ENCODE peak calls at places on chromosome 19, in eight cellular contexts. One of them, this sample, is unnamed.

GRCh38 chr19:29837448-29837961 is 25.7 kb downstream of the CCNE1 start:
- DNase-seq in ureter: no peak
- DNase-seq in GM23338: no peak
- DNase-seq in AG20443: no peak
- DNase-seq in activated T-cell treated with anti-CD3 and anti-CD28 coated beads, Interleukin-2, amount 50 U/mL, for 72 hours: peak
- DNase-seq in posterior cingulate gyrus: no peak
- DNase-seq in fibroblast of mammary gland: no peak
- DNase-seq in body of pancreas: no peak
- DNase-seq in this sample: no peak

GRCh38 chr19:34925278-34925855 is 1.3 kb upstream of the ZNF30 start:
- DNase-seq in ureter: peak
- DNase-seq in GM23338: no peak
- DNase-seq in AG20443: no peak
- DNase-seq in activated T-cell treated with anti-CD3 and anti-CD28 coated beads, Interleukin-2, amount 50 U/mL, for 72 hours: no peak
- DNase-seq in posterior cingulate gyrus: no peak
- DNase-seq in fibroblast of mammary gland: no peak
- DNase-seq in body of pancreas: peak
- DNase-seq in this sample: no peak

GRCh38 chr19:1567116-1567847 is 843 bp downstream of the MEX3D start:
- DNase-seq in ureter: no peak
- DNase-seq in GM23338: no peak
- DNase-seq in AG20443: peak
- DNase-seq in activated T-cell treated with anti-CD3 and anti-CD28 coated beads, Interleukin-2, amount 50 U/mL, for 72 hours: no peak
- DNase-seq in posterior cingulate gyrus: no peak
- DNase-seq in fibroblast of mammary gland: no peak
- DNase-seq in body of pancreas: peak
- DNase-seq in this sample: no peak

GRCh38 chr19:9309974-9310446 is 372 bp upstream of the ZNF699 start:
- DNase-seq in ureter: peak
- DNase-seq in GM23338: peak
- DNase-seq in AG20443: peak
- DNase-seq in activated T-cell treated with anti-CD3 and anti-CD28 coated beads, Interleukin-2, amount 50 U/mL, for 72 hours: no peak
- DNase-seq in posterior cingulate gyrus: peak
- DNase-seq in fibroblast of mammary gland: peak
- DNase-seq in body of pancreas: peak
- DNase-seq in this sample: no peak

GRCh38 chr19:9622531-9622930 is 1.5 kb upstream of the ZNF561 start:
- DNase-seq in ureter: peak
- DNase-seq in GM23338: no peak
- DNase-seq in AG20443: no peak
- DNase-seq in activated T-cell treated with anti-CD3 and anti-CD28 coated beads, Interleukin-2, amount 50 U/mL, for 72 hours: no peak
- DNase-seq in posterior cingulate gyrus: no peak
- DNase-seq in fibroblast of mammary gland: no peak
- DNase-seq in body of pancreas: no peak
- DNase-seq in this sample: no peak

GRCh38 chr19:21143428-21143827 is 1.6 kb downstream of the ZNF431 start:
- DNase-seq in ureter: no peak
- DNase-seq in GM23338: no peak
- DNase-seq in AG20443: no peak
- DNase-seq in activated T-cell treated with anti-CD3 and anti-CD28 coated beads, Interleukin-2, amount 50 U/mL, for 72 hours: no peak
- DNase-seq in posterior cingulate gyrus: no peak
- DNase-seq in fibroblast of mammary gland: no peak
- DNase-seq in body of pancreas: no peak
- DNase-seq in this sample: no peak

GRCh38 chr19:54521022-54521859 is 18.6 kb downstream of the LAIR2 start:
- DNase-seq in ureter: no peak
- DNase-seq in GM23338: no peak
- DNase-seq in AG20443: no peak
- DNase-seq in activated T-cell treated with anti-CD3 and anti-CD28 coated beads, Interleukin-2, amount 50 U/mL, for 72 hours: no peak
- DNase-seq in posterior cingulate gyrus: no peak
- DNase-seq in fibroblast of mammary gland: no peak
- DNase-seq in body of pancreas: no peak
- DNase-seq in this sample: no peak

GRCh38 chr19:33610588-33610987 is 11.2 kb upstream of the CHST8 start:
- DNase-seq in ureter: no peak
- DNase-seq in GM23338: no peak
- DNase-seq in AG20443: no peak
- DNase-seq in activated T-cell treated with anti-CD3 and anti-CD28 coated beads, Interleukin-2, amount 50 U/mL, for 72 hours: no peak
- DNase-seq in posterior cingulate gyrus: no peak
- DNase-seq in fibroblast of mammary gland: no peak
- DNase-seq in body of pancreas: no peak
- DNase-seq in this sample: no peak

GRCh38 chr19:9966024-9966423 is 29.7 kb upstream of the OLFM2 start:
- DNase-seq in ureter: no peak
- DNase-seq in GM23338: no peak
- DNase-seq in AG20443: no peak
- DNase-seq in activated T-cell treated with anti-CD3 and anti-CD28 coated beads, Interleukin-2, amount 50 U/mL, for 72 hours: no peak
- DNase-seq in posterior cingulate gyrus: no peak
- DNase-seq in fibroblast of mammary gland: no peak
- DNase-seq in body of pancreas: no peak
- DNase-seq in this sample: no peak

GRCh38 chr19:38266981-38267597 is 2.7 kb downstream of the SPINT2 start:
- DNase-seq in ureter: no peak
- DNase-seq in GM23338: no peak
- DNase-seq in AG20443: peak
- DNase-seq in activated T-cell treated with anti-CD3 and anti-CD28 coated beads, Interleukin-2, amount 50 U/mL, for 72 hours: no peak
- DNase-seq in posterior cingulate gyrus: no peak
- DNase-seq in fibroblast of mammary gland: no peak
- DNase-seq in body of pancreas: peak
- DNase-seq in this sample: no peak

GRCh38 chr19:39430675-39431593 is 4.8 kb downstream of the RPS16 start:
- DNase-seq in ureter: no peak
- DNase-seq in GM23338: peak
- DNase-seq in AG20443: no peak
- DNase-seq in activated T-cell treated with anti-CD3 and anti-CD28 coated beads, Interleukin-2, amount 50 U/mL, for 72 hours: peak
- DNase-seq in posterior cingulate gyrus: no peak
- DNase-seq in fibroblast of mammary gland: peak
- DNase-seq in body of pancreas: no peak
- DNase-seq in this sample: peak

GRCh38 chr19:50658438-50659317 is 9.4 kb downstream of the C19orf81 start:
- DNase-seq in ureter: peak
- DNase-seq in GM23338: peak
- DNase-seq in AG20443: peak
- DNase-seq in activated T-cell treated with anti-CD3 and anti-CD28 coated beads, Interleukin-2, amount 50 U/mL, for 72 hours: peak
- DNase-seq in posterior cingulate gyrus: peak
- DNase-seq in fibroblast of mammary gland: peak
- DNase-seq in body of pancreas: peak
- DNase-seq in this sample: no peak

GRCh38 chr19:1181606-1182005 is 7.5 kb upstream of the SBNO2 start:
- DNase-seq in ureter: peak
- DNase-seq in GM23338: no peak
- DNase-seq in AG20443: no peak
- DNase-seq in activated T-cell treated with anti-CD3 and anti-CD28 coated beads, Interleukin-2, amount 50 U/mL, for 72 hours: no peak
- DNase-seq in posterior cingulate gyrus: no peak
- DNase-seq in fibroblast of mammary gland: no peak
- DNase-seq in body of pancreas: peak
- DNase-seq in this sample: no peak

GRCh38 chr19:45443462-45444317 is 20.0 kb upstream of the ERCC1 start:
- DNase-seq in ureter: peak
- DNase-seq in GM23338: peak
- DNase-seq in AG20443: peak
- DNase-seq in activated T-cell treated with anti-CD3 and anti-CD28 coated beads, Interleukin-2, amount 50 U/mL, for 72 hours: peak
- DNase-seq in posterior cingulate gyrus: peak
- DNase-seq in fibroblast of mammary gland: peak
- DNase-seq in body of pancreas: peak
- DNase-seq in this sample: peak

GRCh38 chr19:17327654-17328516 is 6.8 kb downstream of the ANO8 start:
- DNase-seq in ureter: peak
- DNase-seq in GM23338: peak
- DNase-seq in AG20443: no peak
- DNase-seq in activated T-cell treated with anti-CD3 and anti-CD28 coated beads, Interleukin-2, amount 50 U/mL, for 72 hours: peak
- DNase-seq in posterior cingulate gyrus: no peak
- DNase-seq in fibroblast of mammary gland: no peak
- DNase-seq in body of pancreas: peak
- DNase-seq in this sample: peak

GRCh38 chr19:4701557-4701956 is 22.1 kb downstream of the DPP9 start:
- DNase-seq in ureter: no peak
- DNase-seq in GM23338: no peak
- DNase-seq in AG20443: no peak
- DNase-seq in activated T-cell treated with anti-CD3 and anti-CD28 coated beads, Interleukin-2, amount 50 U/mL, for 72 hours: no peak
- DNase-seq in posterior cingulate gyrus: no peak
- DNase-seq in fibroblast of mammary gland: no peak
- DNase-seq in body of pancreas: no peak
- DNase-seq in this sample: no peak

GRCh38 chr19:41939861-41940442 is 11.7 kb upstream of the ERFL start:
- DNase-seq in ureter: no peak
- DNase-seq in GM23338: peak
- DNase-seq in AG20443: peak
- DNase-seq in activated T-cell treated with anti-CD3 and anti-CD28 coated beads, Interleukin-2, amount 50 U/mL, for 72 hours: peak
- DNase-seq in posterior cingulate gyrus: no peak
- DNase-seq in fibroblast of mammary gland: no peak
- DNase-seq in body of pancreas: no peak
- DNase-seq in this sample: peak